ENCODE peak calls at places on chromosomes 3 and 15, in four cellular contexts. L is substantia nigra, Y is hepatocyte, I is T-cell. M is an unnamed sample.

GRCh38 chr3:43041517-43041916 is 62.4 kb downstream of the GASK1A start:
- DNase-seq in Y (no peak), L (no peak), I (no peak), M (no peak)

GRCh38 chr15:78402056-78402610 is 35.9 kb upstream of the IREB2 start:
- DNase-seq in L (no peak), I (no peak), Y (no peak), M (no peak)

GRCh38 chr15:36585774-36586173 is 6.3 kb downstream of the CDIN1 start:
- DNase-seq in I (no peak), L (no peak), Y (peak; percentile 29), M (no peak)

GRCh38 chr3:42139740-42140453 is 48.7 kb downstream of the TRAK1 start:
- DNase-seq in I (no peak), L (no peak), Y (no peak), M (no peak)

GRCh38 chr15:59340325-59340724 is 32.3 kb downstream of the MYO1E start:
- DNase-seq in Y (no peak), L (no peak), I (no peak), M (no peak)

GRCh38 chr15:56815247-56815646 is 81.9 kb upstream of the ZNF280D start:
- DNase-seq in Y (no peak), I (no peak), L (no peak), M (no peak)

GRCh38 chr15:81863157-81863556 is 182.7 kb downstream of the MEX3B start:
- DNase-seq in I (no peak), Y (no peak), L (no peak), M (no peak)

GRCh38 chr3:188361888-188362287 is 207.9 kb downstream of the LPP start:
- DNase-seq in Y (no peak), L (no peak), I (no peak), M (no peak)

GRCh38 chr15:84840741-84841429 is 23.7 kb downstream of the ALPK3 start:
- DNase-seq in Y (peak; percentile 73), I (no peak), L (no peak), M (no peak)

GRCh38 chr3:17384567-17385296 is 357.7 kb downstream of the TBC1D5 start:
- DNase-seq in Y (no peak), L (no peak), I (no peak), M (no peak)

M was measured in naive thymus-derived CD4-positive, alpha-beta T cell.